ENCODE peak calls at places on chromosome 6, in four cellular contexts. One of them, this sample, is unnamed.
A peak's percentile ranks its signal among the peaks of the same experiment; 100 is the strongest.

GRCh38 chr6:42901538-42901957 is 14.3 kb upstream of the PTCRA start:
- DNase-seq in Caco-2: peak; percentile 85
- DNase-seq in fibroblast of the aortic adventitia: peak; percentile 91
- DNase-seq in CD8-positive, alpha-beta memory T cell: peak; percentile 75
- DNase-seq in this sample: peak; percentile 89

GRCh38 chr6:158718431-158719126 is 68.7 kb downstream of the SYTL3 start:
- DNase-seq in Caco-2: peak; percentile 36
- DNase-seq in fibroblast of the aortic adventitia: peak; percentile 20
- DNase-seq in CD8-positive, alpha-beta memory T cell: no peak
- DNase-seq in this sample: peak; percentile 43

GRCh38 chr6:4512101-4512500 is 264.1 kb upstream of the CDYL start:
- DNase-seq in Caco-2: no peak
- DNase-seq in fibroblast of the aortic adventitia: no peak
- DNase-seq in CD8-positive, alpha-beta memory T cell: no peak
- DNase-seq in this sample: no peak

GRCh38 chr6:93418448-93419303 is 683 bp downstream of the EPHA7 start:
- DNase-seq in Caco-2: peak; percentile 18
- DNase-seq in fibroblast of the aortic adventitia: no peak
- DNase-seq in CD8-positive, alpha-beta memory T cell: no peak
- DNase-seq in this sample: peak; percentile 23

GRCh38 chr6:12371641-12372146 is 81.5 kb downstream of the EDN1 start:
- DNase-seq in Caco-2: peak; percentile 66
- DNase-seq in fibroblast of the aortic adventitia: peak; percentile 36
- DNase-seq in CD8-positive, alpha-beta memory T cell: no peak
- DNase-seq in this sample: peak; percentile 24

GRCh38 chr6:32935551-32936246 is 5.1 kb downstream of the HLA-DMB start:
- DNase-seq in Caco-2: no peak
- DNase-seq in fibroblast of the aortic adventitia: no peak
- DNase-seq in CD8-positive, alpha-beta memory T cell: no peak
- DNase-seq in this sample: no peak

GRCh38 chr6:1109134-1109533 is 202.8 kb upstream of the FOXQ1 start:
- DNase-seq in Caco-2: no peak
- DNase-seq in fibroblast of the aortic adventitia: no peak
- DNase-seq in CD8-positive, alpha-beta memory T cell: no peak
- DNase-seq in this sample: no peak

GRCh38 chr6:114151070-114151685 is 180.2 kb upstream of the HDAC2 start:
- DNase-seq in Caco-2: no peak
- DNase-seq in fibroblast of the aortic adventitia: no peak
- DNase-seq in CD8-positive, alpha-beta memory T cell: no peak
- DNase-seq in this sample: no peak

GRCh38 chr6:166410426-166410935 is 27.7 kb upstream of the MPC1 start:
- DNase-seq in Caco-2: no peak
- DNase-seq in fibroblast of the aortic adventitia: no peak
- DNase-seq in CD8-positive, alpha-beta memory T cell: no peak
- DNase-seq in this sample: no peak

GRCh38 chr6:3798211-3798909 is 46.8 kb upstream of the PXDC1 start:
- DNase-seq in Caco-2: peak; percentile 24
- DNase-seq in fibroblast of the aortic adventitia: no peak
- DNase-seq in CD8-positive, alpha-beta memory T cell: no peak
- DNase-seq in this sample: no peak

GRCh38 chr6:17281497-17282481 is 628 bp downstream of the RBM24 start:
- DNase-seq in Caco-2: no peak
- DNase-seq in fibroblast of the aortic adventitia: peak; percentile 15
- DNase-seq in CD8-positive, alpha-beta memory T cell: no peak
- DNase-seq in this sample: peak; percentile 47

GRCh38 chr6:8530775-8531435 is 95.6 kb upstream of the SLC35B3 start:
- DNase-seq in Caco-2: no peak
- DNase-seq in fibroblast of the aortic adventitia: peak; percentile 0
- DNase-seq in CD8-positive, alpha-beta memory T cell: no peak
- DNase-seq in this sample: peak; percentile 4